ENCODE peak calls at places on chromosomes 7 and 10, in seven cellular contexts. One of them, this sample, is unnamed.

GRCh38 chr10:74822101-74822500 is 4.3 kb upstream of the KAT6B start:
- DNase-seq in H9: no peak
- DNase-seq in brain microvascular endothelial cell: no peak
- DNase-seq in RWPE1: no peak
- DNase-seq in PC-3: peak
- DNase-seq in B cell: no peak
- DNase-seq in fibroblast of mammary gland: no peak
- DNase-seq in this sample: no peak

GRCh38 chr10:59346321-59346720 is 16.0 kb downstream of the FAM13C start:
- DNase-seq in H9: no peak
- DNase-seq in brain microvascular endothelial cell: no peak
- DNase-seq in RWPE1: no peak
- DNase-seq in PC-3: no peak
- DNase-seq in B cell: no peak
- DNase-seq in fibroblast of mammary gland: no peak
- DNase-seq in this sample: no peak

GRCh38 chr10:23150610-23151009 is 41.5 kb upstream of the PTF1A start:
- DNase-seq in H9: no peak
- DNase-seq in brain microvascular endothelial cell: no peak
- DNase-seq in RWPE1: no peak
- DNase-seq in PC-3: no peak
- DNase-seq in B cell: no peak
- DNase-seq in fibroblast of mammary gland: no peak
- DNase-seq in this sample: no peak

GRCh38 chr10:122126763-122127659 is 138.0 kb downstream of the TACC2 start:
- DNase-seq in H9: peak
- DNase-seq in brain microvascular endothelial cell: peak
- DNase-seq in RWPE1: peak
- DNase-seq in PC-3: peak
- DNase-seq in B cell: no peak
- DNase-seq in fibroblast of mammary gland: peak
- DNase-seq in this sample: no peak

GRCh38 chr10:91514684-91515253 is 104.6 kb downstream of the HECTD2 start:
- DNase-seq in H9: no peak
- DNase-seq in brain microvascular endothelial cell: no peak
- DNase-seq in RWPE1: no peak
- DNase-seq in PC-3: no peak
- DNase-seq in B cell: no peak
- DNase-seq in fibroblast of mammary gland: no peak
- DNase-seq in this sample: no peak

GRCh38 chr10:20355011-20355410 is 538.8 kb downstream of the PLXDC2 start:
- DNase-seq in H9: no peak
- DNase-seq in brain microvascular endothelial cell: no peak
- DNase-seq in RWPE1: no peak
- DNase-seq in PC-3: no peak
- DNase-seq in B cell: no peak
- DNase-seq in fibroblast of mammary gland: no peak
- DNase-seq in this sample: no peak

GRCh38 chr10:117137031-117137910 is 799 bp downstream of the VAX1 start:
- DNase-seq in H9: peak
- DNase-seq in brain microvascular endothelial cell: no peak
- DNase-seq in RWPE1: peak
- DNase-seq in PC-3: peak
- DNase-seq in B cell: no peak
- DNase-seq in fibroblast of mammary gland: no peak
- DNase-seq in this sample: no peak

GRCh38 chr10:63129888-63130287 is 3.2 kb upstream of the NRBF2 start:
- DNase-seq in H9: peak
- DNase-seq in brain microvascular endothelial cell: no peak
- DNase-seq in RWPE1: no peak
- DNase-seq in PC-3: no peak
- DNase-seq in B cell: no peak
- DNase-seq in fibroblast of mammary gland: no peak
- DNase-seq in this sample: no peak

GRCh38 chr10:49056356-49056755 is 59.0 kb downstream of the VSTM4 start:
- DNase-seq in H9: no peak
- DNase-seq in brain microvascular endothelial cell: no peak
- DNase-seq in RWPE1: no peak
- DNase-seq in PC-3: peak
- DNase-seq in B cell: no peak
- DNase-seq in fibroblast of mammary gland: no peak
- DNase-seq in this sample: no peak

GRCh38 chr10:74051729-74052342 is 53.9 kb downstream of the VCL start:
- DNase-seq in H9: peak
- DNase-seq in brain microvascular endothelial cell: no peak
- DNase-seq in RWPE1: no peak
- DNase-seq in PC-3: no peak
- DNase-seq in B cell: no peak
- DNase-seq in fibroblast of mammary gland: no peak
- DNase-seq in this sample: no peak

GRCh38 chr7:151506901-151507382 is 12.8 kb downstream of the RHEB start:
- DNase-seq in H9: no peak
- DNase-seq in brain microvascular endothelial cell: no peak
- DNase-seq in RWPE1: no peak
- DNase-seq in PC-3: peak
- DNase-seq in B cell: no peak
- DNase-seq in fibroblast of mammary gland: no peak
- DNase-seq in this sample: no peak

GRCh38 chr10:102785818-102786217 is 42.1 kb downstream of the WBP1L start:
- DNase-seq in H9: no peak
- DNase-seq in brain microvascular endothelial cell: no peak
- DNase-seq in RWPE1: no peak
- DNase-seq in PC-3: no peak
- DNase-seq in B cell: no peak
- DNase-seq in fibroblast of mammary gland: no peak
- DNase-seq in this sample: no peak

GRCh38 chr10:124740374-124741280 is 3.6 kb downstream of the FAM53B start:
- DNase-seq in H9: no peak
- DNase-seq in brain microvascular endothelial cell: no peak
- DNase-seq in RWPE1: peak
- DNase-seq in PC-3: peak
- DNase-seq in B cell: peak
- DNase-seq in fibroblast of mammary gland: peak
- DNase-seq in this sample: no peak

GRCh38 chr10:102752266-102752930 is 8.7 kb downstream of the WBP1L start:
- DNase-seq in H9: no peak
- DNase-seq in brain microvascular endothelial cell: peak
- DNase-seq in RWPE1: no peak
- DNase-seq in PC-3: no peak
- DNase-seq in B cell: no peak
- DNase-seq in fibroblast of mammary gland: peak
- DNase-seq in this sample: no peak

GRCh38 chr7:73615886-73616285 is 8.4 kb downstream of the MLXIPL start:
- DNase-seq in H9: peak
- DNase-seq in brain microvascular endothelial cell: no peak
- DNase-seq in RWPE1: no peak
- DNase-seq in PC-3: no peak
- DNase-seq in B cell: no peak
- DNase-seq in fibroblast of mammary gland: no peak
- DNase-seq in this sample: no peak

GRCh38 chr7:44097064-44097932 is 6.8 kb upstream of the AEBP1 start:
- DNase-seq in H9: no peak
- DNase-seq in brain microvascular endothelial cell: no peak
- DNase-seq in RWPE1: no peak
- DNase-seq in PC-3: no peak
- DNase-seq in B cell: peak
- DNase-seq in fibroblast of mammary gland: no peak
- DNase-seq in this sample: no peak

GRCh38 chr7:154789404-154789803 is 213.5 kb downstream of the PAXIP1 start:
- DNase-seq in H9: no peak
- DNase-seq in brain microvascular endothelial cell: no peak
- DNase-seq in RWPE1: no peak
- DNase-seq in PC-3: peak
- DNase-seq in B cell: no peak
- DNase-seq in fibroblast of mammary gland: no peak
- DNase-seq in this sample: peak

GRCh38 chr7:155234950-155235789 is 62.5 kb upstream of the INSIG1 start:
- DNase-seq in H9: no peak
- DNase-seq in brain microvascular endothelial cell: no peak
- DNase-seq in RWPE1: no peak
- DNase-seq in PC-3: peak
- DNase-seq in B cell: no peak
- DNase-seq in fibroblast of mammary gland: peak
- DNase-seq in this sample: no peak

GRCh38 chr10:88115968-88116367 is 252.5 kb downstream of the PTEN start:
- DNase-seq in H9: no peak
- DNase-seq in brain microvascular endothelial cell: no peak
- DNase-seq in RWPE1: no peak
- DNase-seq in PC-3: no peak
- DNase-seq in B cell: no peak
- DNase-seq in fibroblast of mammary gland: peak
- DNase-seq in this sample: no peak

GRCh38 chr7:126445991-126446390 is 806.8 kb downstream of the GRM8 start:
- DNase-seq in H9: no peak
- DNase-seq in brain microvascular endothelial cell: no peak
- DNase-seq in RWPE1: no peak
- DNase-seq in PC-3: no peak
- DNase-seq in B cell: no peak
- DNase-seq in fibroblast of mammary gland: no peak
- DNase-seq in this sample: no peak

GRCh38 chr10:31757374-31757773 is 171.3 kb downstream of the ARHGAP12 start:
- DNase-seq in H9: no peak
- DNase-seq in brain microvascular endothelial cell: no peak
- DNase-seq in RWPE1: no peak
- DNase-seq in PC-3: no peak
- DNase-seq in B cell: no peak
- DNase-seq in fibroblast of mammary gland: peak
- DNase-seq in this sample: no peak

GRCh38 chr10:11443468-11444147 is 167.8 kb downstream of the USP6NL start:
- DNase-seq in H9: peak
- DNase-seq in brain microvascular endothelial cell: no peak
- DNase-seq in RWPE1: no peak
- DNase-seq in PC-3: no peak
- DNase-seq in B cell: no peak
- DNase-seq in fibroblast of mammary gland: no peak
- DNase-seq in this sample: no peak

GRCh38 chr7:79927116-79927515 is 207.5 kb upstream of the GNAI1 start:
- DNase-seq in H9: no peak
- DNase-seq in brain microvascular endothelial cell: peak
- DNase-seq in RWPE1: no peak
- DNase-seq in PC-3: no peak
- DNase-seq in B cell: no peak
- DNase-seq in fibroblast of mammary gland: peak
- DNase-seq in this sample: no peak

GRCh38 chr7:109213081-109213480 is 643.4 kb downstream of the DNAJB9 start:
- DNase-seq in H9: no peak
- DNase-seq in brain microvascular endothelial cell: no peak
- DNase-seq in RWPE1: no peak
- DNase-seq in PC-3: no peak
- DNase-seq in B cell: no peak
- DNase-seq in fibroblast of mammary gland: no peak
- DNase-seq in this sample: no peak

GRCh38 chr7:108109216-108109908 is 20.8 kb downstream of the LAMB4 start:
- DNase-seq in H9: no peak
- DNase-seq in brain microvascular endothelial cell: no peak
- DNase-seq in RWPE1: peak
- DNase-seq in PC-3: peak
- DNase-seq in B cell: peak
- DNase-seq in fibroblast of mammary gland: peak
- DNase-seq in this sample: no peak

GRCh38 chr7:108120196-108120595 is 10.0 kb downstream of the LAMB4 start:
- DNase-seq in H9: no peak
- DNase-seq in brain microvascular endothelial cell: no peak
- DNase-seq in RWPE1: no peak
- DNase-seq in PC-3: no peak
- DNase-seq in B cell: no peak
- DNase-seq in fibroblast of mammary gland: no peak
- DNase-seq in this sample: no peak

GRCh38 chr7:108118959-108119358 is 11.2 kb downstream of the LAMB4 start:
- DNase-seq in H9: no peak
- DNase-seq in brain microvascular endothelial cell: no peak
- DNase-seq in RWPE1: no peak
- DNase-seq in PC-3: no peak
- DNase-seq in B cell: no peak
- DNase-seq in fibroblast of mammary gland: no peak
- DNase-seq in this sample: no peak

GRCh38 chr7:108112683-108113082 is 17.5 kb downstream of the LAMB4 start:
- DNase-seq in H9: no peak
- DNase-seq in brain microvascular endothelial cell: no peak
- DNase-seq in RWPE1: no peak
- DNase-seq in PC-3: no peak
- DNase-seq in B cell: no peak
- DNase-seq in fibroblast of mammary gland: no peak
- DNase-seq in this sample: no peak

GRCh38 chr7:108114117-108114841 is 15.9 kb downstream of the LAMB4 start:
- DNase-seq in H9: peak
- DNase-seq in brain microvascular endothelial cell: no peak
- DNase-seq in RWPE1: no peak
- DNase-seq in PC-3: peak
- DNase-seq in B cell: peak
- DNase-seq in fibroblast of mammary gland: no peak
- DNase-seq in this sample: no peak
- TF ChIP-seq CTCF in H9: peak
- TF ChIP-seq CTCF in brain microvascular endothelial cell: peak
- TF ChIP-seq CTCF in RWPE1: peak
- TF ChIP-seq CTCF in PC-3: peak
- TF ChIP-seq CTCF in B cell: peak
- TF ChIP-seq CTCF in fibroblast of mammary gland: peak
- TF ChIP-seq CTCF in this sample: peak

DNA sequence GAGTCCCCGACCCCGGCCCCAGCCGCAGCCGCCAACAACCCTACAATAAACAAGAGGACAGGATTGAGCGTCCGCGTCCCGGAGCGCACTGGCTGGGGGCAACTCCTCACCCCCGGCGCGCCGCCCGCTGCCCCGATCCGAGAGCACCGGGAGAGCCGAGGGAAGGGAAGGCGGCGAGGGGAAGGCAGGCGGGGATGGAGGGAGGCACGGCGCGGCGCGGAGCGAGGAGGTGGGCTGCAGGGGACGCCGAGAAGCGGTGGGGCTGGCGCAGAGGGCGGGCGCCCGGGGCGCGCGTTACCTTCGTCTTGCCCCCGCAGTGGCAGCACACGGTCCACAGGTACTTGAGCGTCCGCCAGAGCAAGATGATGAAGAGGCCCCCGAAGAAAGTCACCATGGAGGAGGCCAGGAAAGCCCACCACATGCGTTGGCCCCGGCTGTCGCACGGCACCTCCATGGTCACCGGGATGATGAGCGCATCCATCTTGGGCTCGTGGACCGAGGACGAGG is 588 bp downstream of the KCNMA1 start:
- DNase-seq in H9: peak
- DNase-seq in brain microvascular endothelial cell: no peak
- DNase-seq in RWPE1: no peak
- DNase-seq in PC-3: no peak
- DNase-seq in B cell: no peak
- DNase-seq in fibroblast of mammary gland: no peak
- DNase-seq in this sample: no peak
- TF ChIP-seq CTCF in H9: no peak
- TF ChIP-seq CTCF in brain microvascular endothelial cell: no peak
- TF ChIP-seq CTCF in RWPE1: no peak
- TF ChIP-seq CTCF in PC-3: no peak
- TF ChIP-seq CTCF in B cell: no peak
- TF ChIP-seq CTCF in fibroblast of mammary gland: no peak
- TF ChIP-seq CTCF in this sample: no peak

GRCh38 chr7:116582164-116582732 is 57.4 kb downstream of the CAV1 start:
- DNase-seq in H9: no peak
- DNase-seq in brain microvascular endothelial cell: peak
- DNase-seq in RWPE1: peak
- DNase-seq in PC-3: no peak
- DNase-seq in B cell: no peak
- DNase-seq in fibroblast of mammary gland: peak
- DNase-seq in this sample: no peak
- TF ChIP-seq CTCF in H9: no peak
- TF ChIP-seq CTCF in brain microvascular endothelial cell: peak
- TF ChIP-seq CTCF in RWPE1: no peak
- TF ChIP-seq CTCF in PC-3: no peak
- TF ChIP-seq CTCF in B cell: no peak
- TF ChIP-seq CTCF in fibroblast of mammary gland: peak
- TF ChIP-seq CTCF in this sample: no peak

GRCh38 chr7:32381024-32381601 is 109.1 kb downstream of the LSM5 start:
- DNase-seq in H9: no peak
- DNase-seq in brain microvascular endothelial cell: no peak
- DNase-seq in RWPE1: no peak
- DNase-seq in PC-3: no peak
- DNase-seq in B cell: no peak
- DNase-seq in fibroblast of mammary gland: no peak
- DNase-seq in this sample: no peak
- TF ChIP-seq CTCF in H9: peak
- TF ChIP-seq CTCF in brain microvascular endothelial cell: no peak
- TF ChIP-seq CTCF in RWPE1: no peak
- TF ChIP-seq CTCF in PC-3: no peak
- TF ChIP-seq CTCF in B cell: no peak
- TF ChIP-seq CTCF in fibroblast of mammary gland: no peak
- TF ChIP-seq CTCF in this sample: peak

This sample was measured in neural crest cell.